ENCODE peak calls at places on chromosomes 3 and 15, in four cellular contexts. Y, X, Z and J are unnamed samples.

GRCh38 chr3:108590443-108590842 is 921 bp downstream of the DZIP3 start:
- DNase-seq in Y (no peak), X (peak; percentile 6), Z (no peak), J (no peak)

GRCh38 chr15:73375755-73376305 is 7.1 kb upstream of the HCN4 start:
- DNase-seq in Y (no peak), X (peak; percentile 85), Z (no peak), J (no peak)

GRCh38 chr15:51104512-51104911 is 9.8 kb upstream of the TNFAIP8L3 start:
- DNase-seq in Y (no peak), X (no peak), Z (peak; percentile 39), J (no peak)

GRCh38 chr3:119315600-119316312 is 21.6 kb downstream of the ARHGAP31 start:
- DNase-seq in Y (no peak), X (no peak), Z (no peak), J (no peak)

GRCh38 chr3:112043621-112044201 is 9.2 kb downstream of the TMPRSS7 start:
- DNase-seq in Y (no peak), X (peak; percentile 81), Z (peak; percentile 42), J (no peak)

GRCh38 chr3:118537454-118537853 is 497.2 kb downstream of the IGSF11 start:
- DNase-seq in Y (no peak), X (no peak), Z (no peak), J (no peak)

GRCh38 chr3:102006812-102007485 is 157.6 kb downstream of the NFKBIZ start:
- DNase-seq in Y (no peak), X (no peak), Z (no peak), J (no peak)

GRCh38 chr15:93997071-93997658 is 234.2 kb upstream of the MCTP2 start:
- DNase-seq in Y (no peak), X (peak; percentile 34), Z (no peak), J (no peak)

GRCh38 chr3:190543656-190544055 is 29.8 kb downstream of the IL1RAP start:
- DNase-seq in Y (no peak), X (no peak), Z (no peak), J (no peak)

GRCh38 chr3:52091566-52092290 is 35.4 kb upstream of the DUSP7 start:
- DNase-seq in Y (no peak), X (peak; percentile 52), Z (no peak), J (peak; percentile 21)
- H3K27ac ChIP-seq in Y (no peak overlapping the region), X (peak overlapping the region; percentile 83), Z (no peak overlapping the region), J (peak overlapping the region; percentile 3)

GRCh38 chr15:101250331-101250730 is 1.5 kb downstream of the CHSY1 start:
- DNase-seq in Y (no peak), X (no peak), Z (no peak), J (no peak)

GRCh38 chr15:101252836-101253235 is 988 bp upstream of the CHSY1 start:
- DNase-seq in Y (no peak), X (no peak), Z (no peak), J (no peak)

GRCh38 chr15:101250931-101251829 is 668 bp downstream of the CHSY1 start:
- DNase-seq in Y (no peak), X (peak; percentile 72), Z (peak; percentile 45), J (no peak)

GRCh38 chr15:101254157-101255065 is 2.6 kb upstream of the CHSY1 start:
- DNase-seq in Y (no peak), X (no peak), Z (no peak), J (no peak)

GRCh38 chr15:101251830-101252820 is at the start of gene CHSY1:
- DNase-seq in Y (peak; percentile 78), X (peak; percentile 93), Z (peak; percentile 93), J (peak; percentile 89)
- H3K27ac ChIP-seq in Y (peak within 1 kb of the TSS; percentile 45), X (peak within 1 kb of the TSS; percentile 81), Z (peak within 1 kb of the TSS; percentile 90), J (peak within 1 kb of the TSS; percentile 62)

GRCh38 chr3:195238626-195239118 is 32.3 kb downstream of the XXYLT1 start:
- DNase-seq in Y (no peak), X (no peak), Z (no peak), J (no peak)

GRCh38 chr3:195237981-195238625 is 32.9 kb downstream of the XXYLT1 start:
- DNase-seq in Y (no peak), X (no peak), Z (no peak), J (no peak)

GRCh38 chr3:195239121-195239520 is 31.8 kb downstream of the XXYLT1 start:
- DNase-seq in Y (no peak), X (no peak), Z (no peak), J (no peak)

GRCh38 chr3:195236801-195237570 is 34.0 kb downstream of the XXYLT1 start:
- DNase-seq in Y (no peak), X (no peak), Z (no peak), J (no peak)

GRCh38 chr3:195236076-195236798 is 34.7 kb downstream of the XXYLT1 start:
- DNase-seq in Y (no peak), X (no peak), Z (peak; percentile 5), J (no peak)
- H3K27ac ChIP-seq in Y (no peak overlapping the region), X (no peak overlapping the region), Z (no peak overlapping the region), J (no peak overlapping the region)

DNA sequence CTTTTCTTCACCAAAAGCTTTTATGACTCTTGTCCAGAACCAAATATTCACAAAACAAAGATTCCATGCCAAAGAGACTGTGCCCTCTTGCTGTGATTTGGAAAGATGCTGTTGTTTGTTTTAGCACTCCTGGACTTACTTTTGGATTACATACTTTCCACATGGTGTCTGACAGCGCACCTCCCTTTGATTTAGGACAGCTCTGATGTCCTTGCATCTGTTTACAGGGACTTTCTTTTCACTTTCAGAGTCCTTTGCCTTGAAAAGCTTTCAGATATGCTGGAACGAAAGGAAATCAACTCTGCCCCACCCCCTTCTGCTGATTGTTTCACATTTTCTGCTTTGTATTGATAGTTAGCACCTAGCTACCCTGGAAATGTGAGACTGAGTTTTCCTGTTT is 133.0 kb upstream of the NR2E3 start:
- DNase-seq in Y (no peak), X (no peak), Z (no peak), J (no peak)
- H3K27ac ChIP-seq in Y (no peak overlapping the region), X (no peak overlapping the region), Z (peak overlapping the region; percentile 81), J (no peak overlapping the region)

GRCh38 chr3:71621802-71622537 is 38.4 kb upstream of the FOXP1 start:
- DNase-seq in Y (no peak), X (peak; percentile 52), Z (no peak), J (no peak)
- H3K27ac ChIP-seq in Y (no peak overlapping the region), X (no peak overlapping the region), Z (no peak overlapping the region), J (no peak overlapping the region)

GRCh38 chr3:51963951-51964451 is 3.3 kb downstream of the PCBP4 start:
- DNase-seq in Y (no peak), X (peak; percentile 32), Z (no peak), J (no peak)
- H3K27ac ChIP-seq in Y (no peak overlapping the region), X (no peak overlapping the region), Z (no peak overlapping the region), J (peak overlapping the region; percentile 95)

GRCh38 chr15:47908950-47909670 is 191.8 kb downstream of the SEMA6D start:
- DNase-seq in Y (no peak), X (no peak), Z (no peak), J (no peak)
- H3K27ac ChIP-seq in Y (no peak overlapping the region), X (no peak overlapping the region), Z (no peak overlapping the region), J (no peak overlapping the region)

GRCh38 chr3:52836991-52837390 is 2.2 kb upstream of the MUSTN1 start:
- DNase-seq in Y (no peak), X (no peak), Z (no peak), J (no peak)
- H3K27ac ChIP-seq in Y (no peak overlapping the region), X (no peak overlapping the region), Z (no peak overlapping the region), J (no peak overlapping the region)

DNA sequence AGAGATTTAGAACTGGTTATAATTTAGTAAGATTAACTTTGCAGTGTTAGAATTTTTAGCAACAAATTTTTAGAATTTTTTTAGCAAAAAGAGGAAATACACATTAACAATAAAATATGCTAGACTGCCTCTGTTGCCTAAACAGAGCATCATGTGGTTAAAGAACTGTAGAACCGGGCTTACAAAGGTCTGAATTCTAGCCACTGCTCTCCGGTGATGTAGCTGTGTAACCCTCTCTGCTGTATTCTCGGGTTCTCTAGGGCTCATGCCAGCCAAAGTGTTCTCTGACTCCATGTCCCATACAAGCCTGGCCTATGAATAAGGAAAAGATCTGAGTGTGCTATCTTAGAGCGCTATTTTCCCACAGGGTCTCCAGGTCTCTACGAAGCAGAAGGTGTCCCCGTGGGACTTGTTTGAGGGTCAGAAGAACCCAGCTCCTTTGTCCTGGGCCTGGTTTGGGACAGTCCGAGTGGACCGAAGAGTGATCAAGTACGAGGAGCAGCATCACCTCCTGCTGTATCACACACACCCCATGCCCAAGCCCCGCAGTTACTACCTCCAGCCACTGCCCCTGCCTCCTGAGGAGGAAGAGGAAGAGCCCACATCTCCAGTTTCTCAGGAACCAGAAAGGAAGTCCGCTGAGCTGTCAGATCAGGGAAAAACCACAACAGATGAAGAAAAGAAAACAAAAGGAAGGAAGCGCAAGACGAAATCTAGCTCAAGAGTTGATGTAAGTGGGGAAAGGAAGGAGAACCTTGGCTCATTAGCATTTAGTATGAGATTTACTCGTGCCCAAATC is 3.1 kb upstream of the P2RY12 start:
- DNase-seq in Y (no peak), X (no peak), Z (no peak), J (no peak)
- H3K27ac ChIP-seq in Y (no peak overlapping the region), X (no peak overlapping the region), Z (peak overlapping the region; percentile 39), J (no peak overlapping the region)

GRCh38 chr15:57382969-57383368 is 6.7 kb downstream of the CGNL1 start:
- DNase-seq in Y (no peak), X (no peak), Z (no peak), J (no peak)

GRCh38 chr15:57384024-57384423 is 7.7 kb downstream of the CGNL1 start:
- DNase-seq in Y (no peak), X (no peak), Z (no peak), J (no peak)

GRCh38 chr15:57382222-57382621 is 5.9 kb downstream of the CGNL1 start:
- DNase-seq in Y (no peak), X (no peak), Z (peak; percentile 58), J (no peak)

GRCh38 chr15:57379487-57379886 is 3.2 kb downstream of the CGNL1 start:
- DNase-seq in Y (no peak), X (no peak), Z (no peak), J (no peak)

DNA sequence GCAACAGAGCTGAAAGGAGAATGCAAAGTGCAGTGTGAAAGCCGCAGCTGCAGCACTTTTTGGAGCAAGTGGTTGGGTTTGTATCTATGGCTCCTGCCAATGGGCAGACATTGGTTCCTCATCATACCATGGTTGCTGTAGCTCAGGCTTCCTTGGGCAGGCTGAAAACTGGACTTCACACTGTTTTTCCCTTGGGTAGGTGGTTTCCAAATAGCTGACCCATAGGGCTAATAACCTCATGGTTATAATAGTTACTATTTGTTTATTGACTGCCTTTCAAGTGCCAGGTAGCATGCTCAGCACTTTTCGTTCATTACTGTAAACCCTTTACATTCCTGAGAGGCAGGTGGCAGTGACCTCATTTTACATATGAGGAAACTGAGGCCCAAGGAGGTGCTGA is 4.5 kb downstream of the CGNL1 start:
- DNase-seq in Y (no peak), X (no peak), Z (no peak), J (no peak)
- H3K27ac ChIP-seq in Y (no peak overlapping the region), X (peak overlapping the region; percentile 79), Z (peak overlapping the region; percentile 81), J (no peak overlapping the region)